ENCODE peak calls at places on chromosomes 12 and 14, in seven cellular contexts. Z is cardiac fibroblast, Y is upper lobe of right lung, C is psoas muscle, G is brain microvascular endothelial cell, U is heart right ventricle, L is cardiac muscle cell. M is an unnamed sample.

GRCh38 chr12:122363782-122364181 is 58.7 kb downstream of the CLIP1 start:
- DNase-seq in C (peak; percentile 88), Y (no peak), G (no peak), U (no peak), Z (peak; percentile 50), L (no peak), M (no peak)

GRCh38 chr12:122991623-122992275 is 11.3 kb downstream of the ARL6IP4 start:
- DNase-seq in L (no peak), U (no peak), G (no peak), Z (no peak), Y (no peak), C (peak; percentile 50), M (no peak)

GRCh38 chr12:49553512-49554088 is 14.3 kb downstream of the MCRS1 start:
- DNase-seq in C (peak; percentile 2), G (no peak), L (no peak), Y (no peak), Z (peak; percentile 33), U (no peak), M (peak; percentile 65)

GRCh38 chr12:98371419-98371818 is 144.0 kb upstream of the TMPO start:
- DNase-seq in U (no peak), C (no peak), L (no peak), Z (peak; percentile 12), G (peak; percentile 20), Y (no peak), M (peak; percentile 24)

GRCh38 chr12:105555556-105555973 is 225.1 kb downstream of the C12orf75 start:
- DNase-seq in Y (no peak), L (no peak), U (no peak), Z (peak; percentile 15), G (no peak), C (no peak), M (no peak)

GRCh38 chr12:108597559-108598471 is at the start of gene TMEM119:
- DNase-seq in G (no peak), C (peak; percentile 69), U (peak; percentile 38), L (no peak), Z (no peak), Y (no peak), M (no peak)

GRCh38 chr12:103810108-103810507 is 30.9 kb downstream of the NT5DC3 start:
- DNase-seq in C (no peak), Y (no peak), L (no peak), G (no peak), Z (no peak), U (no peak), M (no peak)

GRCh38 chr14:91586451-91586850 is 76.3 kb upstream of the PPP4R3A start:
- DNase-seq in Z (no peak), U (no peak), C (no peak), G (no peak), L (no peak), Y (no peak), M (no peak)

GRCh38 chr12:49706351-49707126 is 666 bp downstream of the FMNL3 start:
- DNase-seq in U (peak; percentile 47), L (peak; percentile 60), C (peak; percentile 60), Y (peak; percentile 71), G (peak; percentile 23), Z (peak; percentile 49), M (no peak)

GRCh38 chr14:104342435-104343293 is 204.3 kb downstream of the KIF26A start:
- DNase-seq in U (no peak), Y (peak; percentile 60), G (no peak), L (peak; percentile 75), C (no peak), Z (no peak), M (no peak)

GRCh38 chr14:65070710-65071033 is 31.6 kb downstream of the MAX start:
- DNase-seq in Z (no peak), G (no peak), U (peak; percentile 36), C (no peak), Y (no peak), L (no peak), M (no peak)

GRCh38 chr12:93766802-93767523 is 89.8 kb downstream of the CRADD start:
- DNase-seq in L (peak; percentile 21), Y (no peak), U (no peak), G (peak; percentile 69), C (no peak), Z (peak; percentile 87), M (peak; percentile 41)

GRCh38 chr14:30243157-30243556 is 315.5 kb upstream of the PRKD1 start:
- DNase-seq in U (no peak), Z (no peak), L (no peak), C (no peak), G (no peak), Y (no peak), M (no peak)

GRCh38 chr12:120490833-120491512 is 4.9 kb upstream of the DYNLL1 start:
- DNase-seq in Z (no peak), C (peak; percentile 64), L (no peak), U (peak; percentile 45), Y (no peak), G (no peak), M (no peak)

GRCh38 chr12:91127751-91128150 is 16.5 kb upstream of the LUM start:
- DNase-seq in U (no peak), L (no peak), C (no peak), Y (no peak), G (peak; percentile 38), Z (peak; percentile 67), M (no peak)

GRCh38 chr12:47734725-47735480 is 9.6 kb upstream of the ENDOU start:
- DNase-seq in G (no peak), C (no peak), Z (no peak), U (peak; percentile 44), Y (no peak), L (peak; percentile 45), M (no peak)

GRCh38 chr14:70029296-70030132 is 150.3 kb downstream of the SMOC1 start:
- DNase-seq in G (no peak), Y (no peak), C (no peak), Z (no peak), U (no peak), L (no peak), M (no peak)

GRCh38 chr12:54217774-54218221 is 29.0 kb upstream of the SMUG1 start:
- DNase-seq in Z (peak; percentile 22), U (peak; percentile 23), G (no peak), L (no peak), C (no peak), Y (peak; percentile 65), M (no peak)

GRCh38 chr14:96554315-96554910 is 52.2 kb downstream of the PAPOLA start:
- DNase-seq in Z (no peak), Y (no peak), U (no peak), G (no peak), L (no peak), C (no peak), M (no peak)

GRCh38 chr12:120230326-120230973 is 29.5 kb upstream of the RPLP0 start:
- DNase-seq in L (peak; percentile 76), G (peak; percentile 97), Z (peak; percentile 95), U (peak; percentile 64), C (peak; percentile 93), Y (no peak), M (no peak)

GRCh38 chr14:85071447-85071846 is 458.5 kb upstream of the FLRT2 start:
- DNase-seq in Z (no peak), G (no peak), L (no peak), U (no peak), C (no peak), Y (no peak), M (no peak)

GRCh38 chr12:90013409-90013808 is 304.8 kb upstream of the ATP2B1 start:
- DNase-seq in C (no peak), L (no peak), Z (no peak), U (no peak), Y (no peak), G (no peak), M (no peak)

GRCh38 chr14:21825147-21825743 is 151.6 kb upstream of the OR4E1 start:
- DNase-seq in Y (no peak), Z (peak; percentile 13), U (no peak), G (peak; percentile 42), C (no peak), L (peak; percentile 53), M (peak; percentile 77)

GRCh38 chr12:101604132-101604531 is 9.4 kb downstream of the MYBPC1 start:
- DNase-seq in G (no peak), C (no peak), U (no peak), Z (no peak), Y (no peak), L (no peak), M (no peak)

GRCh38 chr12:104344682-104345081 is 41.1 kb downstream of the EID3 start:
- DNase-seq in C (no peak), G (no peak), Z (no peak), L (no peak), Y (no peak), U (no peak), M (no peak)

GRCh38 chr12:109934026-109934425 is 34.0 kb downstream of the TCHP start:
- DNase-seq in G (no peak), L (no peak), U (no peak), Z (no peak), C (no peak), Y (no peak), M (peak; percentile 7)

GRCh38 chr14:94129758-94130414 is 482 bp upstream of the IFI27L2 start:
- DNase-seq in Y (no peak), U (peak; percentile 40), Z (peak; percentile 70), C (no peak), G (peak; percentile 35), L (peak; percentile 65), M (peak; percentile 28)

GRCh38 chr14:92985521-92985920 is 62.6 kb downstream of the CHGA start:
- DNase-seq in U (no peak), C (peak; percentile 23), Z (no peak), Y (no peak), L (no peak), G (no peak), M (no peak)
- H3K4me3 ChIP-seq in U (no peak overlapping the region), C (no peak overlapping the region), Z (no peak overlapping the region), Y (no peak overlapping the region), L (no peak overlapping the region), G (no peak overlapping the region), M (no peak overlapping the region)

GRCh38 chr12:6866163-6866919 is 990 bp upstream of the TPI1 start:
- DNase-seq in L (no peak), U (no peak), G (no peak), Z (no peak), Y (no peak), C (no peak), M (no peak)
- H3K4me3 ChIP-seq in L (no peak overlapping the region), U (peak overlapping the region; percentile 97), G (no peak overlapping the region), Z (no peak overlapping the region), Y (peak overlapping the region; percentile 100), C (peak overlapping the region; percentile 94), M (no peak overlapping the region)

GRCh38 chr14:89641495-89642162 is 224.6 kb upstream of the FOXN3 start:
- DNase-seq in G (no peak), Z (no peak), C (no peak), L (no peak), U (no peak), Y (no peak), M (no peak)
- H3K4me3 ChIP-seq in G (no peak overlapping the region), Z (no peak overlapping the region), C (no peak overlapping the region), L (no peak overlapping the region), U (no peak overlapping the region), Y (no peak overlapping the region), M (no peak overlapping the region)

DNA sequence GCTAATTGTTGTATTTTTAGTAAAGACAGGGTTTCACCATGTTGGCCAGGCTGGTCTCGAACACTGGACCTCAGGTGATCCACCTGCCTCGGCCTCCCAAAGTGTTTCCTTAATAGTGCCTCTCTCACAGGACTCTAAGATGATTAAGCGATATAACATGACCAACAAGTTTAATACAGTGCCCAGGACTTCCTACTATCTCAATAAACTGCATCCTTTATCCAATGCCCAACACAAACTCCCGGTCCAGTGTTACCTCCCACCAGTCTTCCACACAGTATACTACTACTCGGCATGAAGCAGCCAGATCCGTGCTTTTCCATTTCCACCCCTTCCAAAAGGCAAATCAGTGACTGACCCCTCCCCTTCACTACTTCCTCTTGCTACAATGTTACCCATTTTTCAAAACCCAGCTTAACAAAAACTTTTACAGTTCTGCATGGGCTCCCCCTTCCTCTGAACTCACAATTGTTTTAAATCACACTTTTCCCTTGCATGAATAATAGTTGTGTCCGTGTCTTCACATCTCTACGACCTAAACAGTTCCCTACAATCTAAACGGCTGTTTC is 895 bp downstream of the NOP2 start:
- DNase-seq in Y (no peak), Z (no peak), C (no peak), G (no peak), U (no peak), L (no peak), M (no peak)
- H3K4me3 ChIP-seq in Y (peak overlapping the region; percentile 69), Z (peak overlapping the region; percentile 77), C (peak overlapping the region; percentile 79), G (peak overlapping the region; percentile 93), U (peak overlapping the region; percentile 59), L (peak overlapping the region; percentile 38), M (peak overlapping the region; percentile 97)